ENCODE peak calls at places on chromosomes 5 and 9, in six cellular contexts. P is body of pancreas, K is fibroblast of mammary gland, Z is germinal center, I is fibroblast of the conjunctiva, V is testis. T is an unnamed sample.

GRCh38 chr5:178232124-178232919 is at the start of gene PHYKPL:
- DNase-seq in V (peak; percentile 80), I (peak; percentile 32), P (peak; percentile 77), K (peak; percentile 63), Z (peak; percentile 78), T (peak; percentile 85)

GRCh38 chr5:127233590-127233989 is 57.0 kb upstream of the MEGF10 start:
- DNase-seq in P (no peak), I (no peak), Z (no peak), V (no peak), K (no peak), T (no peak)

GRCh38 chr5:42241636-42242035 is 181.6 kb upstream of the GHR start:
- DNase-seq in V (no peak), K (no peak), P (no peak), Z (no peak), I (no peak), T (no peak)

GRCh38 chr5:90833753-90834152 is 275.2 kb downstream of the ADGRV1 start:
- DNase-seq in P (no peak), I (no peak), K (no peak), V (no peak), Z (no peak), T (no peak)

GRCh38 chr5:136375920-136376319 is 10.6 kb upstream of the TRPC7 start:
- DNase-seq in I (no peak), P (no peak), Z (no peak), K (no peak), V (no peak), T (no peak)

GRCh38 chr5:69024241-69024651 is 69.6 kb upstream of the SLC30A5 start:
- DNase-seq in Z (peak; percentile 38), P (peak; percentile 25), I (no peak), K (peak; percentile 55), V (no peak), T (peak; percentile 41)

GRCh38 chr5:123035950-123036390 is 555 bp downstream of the PPIC start:
- DNase-seq in Z (peak; percentile 17), P (peak; percentile 71), V (peak; percentile 56), K (peak; percentile 28), I (peak; percentile 9), T (peak; percentile 42)

GRCh38 chr5:55027589-55027988 is 3.5 kb downstream of the GZMK start:
- DNase-seq in I (no peak), Z (no peak), P (no peak), K (no peak), V (no peak), T (no peak)

GRCh38 chr9:78046120-78046519 is 14.5 kb upstream of the GNAQ start:
- DNase-seq in V (no peak), Z (no peak), P (no peak), I (no peak), K (no peak), T (no peak)

GRCh38 chr9:134180786-134181647 is 16.7 kb upstream of the RNU6ATAC start:
- DNase-seq in V (no peak), Z (no peak), P (no peak), I (no peak), K (no peak), T (no peak)

GRCh38 chr5:75617746-75618352 is 6.6 kb downstream of the ANKDD1B start:
- DNase-seq in I (no peak), V (no peak), P (no peak), K (no peak), Z (no peak), T (no peak)

GRCh38 chr5:114989512-114989911 is 180.2 kb downstream of the TRIM36 start:
- DNase-seq in P (no peak), I (no peak), Z (no peak), K (no peak), V (no peak), T (no peak)

GRCh38 chr5:2532809-2533208 is 218.7 kb downstream of the IRX2 start:
- DNase-seq in K (no peak), P (no peak), Z (no peak), V (no peak), I (no peak), T (no peak)

GRCh38 chr9:23539311-23539710 is 286.7 kb downstream of the ELAVL2 start:
- DNase-seq in Z (no peak), I (no peak), K (no peak), V (no peak), P (no peak), T (no peak)

GRCh38 chr9:127049044-127049443 is 73.4 kb downstream of the ANGPTL2 start:
- DNase-seq in Z (no peak), V (no peak), K (peak; percentile 97), I (peak; percentile 84), P (peak; percentile 16), T (no peak)

GRCh38 chr5:137563301-137563645 is 64.1 kb upstream of the SPOCK1 start:
- DNase-seq in K (no peak), V (no peak), Z (no peak), I (no peak), P (no peak), T (no peak)

GRCh38 chr5:140855772-140856674 is at the start of gene PCDHA10:
- DNase-seq in Z (no peak), I (no peak), V (no peak), P (no peak), K (peak; percentile 20), T (no peak)

GRCh38 chr5:62645223-62645622 is 66.6 kb downstream of the LRRC70 start:
- DNase-seq in V (no peak), K (no peak), Z (no peak), P (no peak), I (no peak), T (no peak)